ENCODE peak calls at places on chromosomes 7 and 10, in six cellular contexts. A, I, Y, L, C and T are unnamed samples.

GRCh38 chr10:86167101-86167761 is 199.4 kb downstream of the GRID1 start:
- DNase-seq in Y (no peak), I (no peak), L (no peak), C (no peak), A (no peak), T (no peak)

GRCh38 chr7:371779-372545 is 82.0 kb downstream of the FOXL3 start:
- DNase-seq in I (no peak), L (no peak), C (peak), Y (no peak), A (peak), T (no peak)

GRCh38 chr7:92765725-92766124 is 70.6 kb downstream of the CDK6 start:
- DNase-seq in A (no peak), Y (peak), L (peak), C (no peak), I (peak), T (no peak)

GRCh38 chr10:112601214-112602090 is 154.4 kb downstream of the VTI1A start:
- DNase-seq in C (no peak), A (no peak), L (no peak), I (no peak), Y (no peak), T (no peak)

GRCh38 chr10:30818854-30819253 is 189.3 kb upstream of the LYZL2 start:
- DNase-seq in Y (no peak), A (no peak), C (no peak), I (no peak), L (no peak), T (no peak)

GRCh38 chr7:122073635-122074034 is 70.4 kb downstream of the AASS start:
- DNase-seq in L (no peak), Y (no peak), I (no peak), A (no peak), C (no peak), T (no peak)

GRCh38 chr7:93092757-93093370 is 24.9 kb downstream of the SAMD9 start:
- DNase-seq in Y (no peak), L (peak), A (no peak), C (no peak), I (peak), T (no peak)

GRCh38 chr10:101672536-101672935 is 22.4 kb downstream of the FBXW4 start:
- DNase-seq in C (no peak), Y (no peak), I (no peak), A (no peak), L (no peak), T (no peak)

GRCh38 chr10:107814865-107815487 is 650.5 kb upstream of the SORCS1 start:
- DNase-seq in C (peak), A (peak), I (peak), L (peak), Y (no peak), T (peak)

GRCh38 chr10:13973742-13974141 is 357.0 kb downstream of the FRMD4A start:
- DNase-seq in L (peak), A (no peak), C (no peak), I (peak), Y (no peak), T (no peak)

GRCh38 chr7:129225206-129225930 is 538 bp downstream of the AHCYL2 start:
- DNase-seq in L (peak), A (peak), C (peak), Y (peak), I (peak), T (peak)

GRCh38 chr7:40907286-40907685 is 772.5 kb downstream of the SUGCT start:
- DNase-seq in Y (no peak), L (no peak), C (no peak), I (no peak), A (no peak), T (no peak)

GRCh38 chr10:97895915-97896314 is 46.3 kb downstream of the GOLGA7B start:
- DNase-seq in A (no peak), I (no peak), C (no peak), L (no peak), Y (no peak), T (no peak)

GRCh38 chr7:151246161-151247015 is 2.1 kb downstream of the SMARCD3 start:
- DNase-seq in Y (no peak), I (no peak), L (peak), C (peak), A (no peak), T (no peak)

GRCh38 chr10:100881552-100882250 is 31.1 kb upstream of the SLF2 start:
- DNase-seq in Y (peak), C (no peak), L (peak), A (no peak), I (no peak), T (no peak)

GRCh38 chr7:151518105-151518780 is 1.5 kb downstream of the RHEB start:
- DNase-seq in I (peak), Y (peak), L (peak), C (no peak), A (no peak), T (no peak)

GRCh38 chr10:14220026-14220425 is 110.7 kb downstream of the FRMD4A start:
- DNase-seq in A (no peak), I (peak), Y (no peak), L (peak), C (no peak), T (no peak)

GRCh38 chr10:132651511-132652029 is 114.0 kb downstream of the INPP5A start:
- DNase-seq in L (no peak), I (no peak), C (no peak), A (no peak), Y (no peak), T (no peak)

GRCh38 chr7:128025380-128025779 is 5.9 kb downstream of the LRRC4 start:
- DNase-seq in L (no peak), Y (peak), I (peak), C (no peak), A (no peak), T (no peak)

GRCh38 chr7:106021211-106022067 is 58.4 kb downstream of the CDHR3 start:
- DNase-seq in C (no peak), A (no peak), L (no peak), Y (peak), I (peak), T (no peak)

GRCh38 chr7:460374-461117 is 59.1 kb downstream of the PDGFA start:
- DNase-seq in I (peak), C (peak), Y (no peak), A (peak), L (peak), T (no peak)

GRCh38 chr7:77550586-77550985 is 13.5 kb downstream of the PTPN12 start:
- DNase-seq in Y (no peak), A (no peak), L (no peak), C (no peak), I (peak), T (no peak)

GRCh38 chr7:88169717-88170320 is 50.0 kb downstream of the SRI start:
- DNase-seq in I (peak), Y (no peak), L (peak), A (no peak), C (no peak), T (no peak)

GRCh38 chr7:111132833-111133232 is 41.9 kb downstream of the LRRN3 start:
- DNase-seq in L (peak), I (peak), C (no peak), A (no peak), Y (no peak), T (no peak)

GRCh38 chr7:143405671-143406352 is 2.8 kb downstream of the EPHA1 start:
- DNase-seq in A (peak), Y (no peak), I (no peak), C (peak), L (no peak), T (no peak)

GRCh38 chr7:143407296-143408246 is 1.1 kb downstream of the EPHA1 start:
- DNase-seq in Y (no peak), I (no peak), A (no peak), C (no peak), L (no peak), T (no peak)

GRCh38 chr7:143408247-143408685 is 390 bp downstream of the EPHA1 start:
- DNase-seq in Y (no peak), L (no peak), I (no peak), C (no peak), A (no peak), T (no peak)

GRCh38 chr7:143410523-143411004 is 1.9 kb upstream of the EPHA1 start:
- DNase-seq in C (no peak), Y (no peak), I (peak), A (peak), L (no peak), T (no peak)

DNA sequence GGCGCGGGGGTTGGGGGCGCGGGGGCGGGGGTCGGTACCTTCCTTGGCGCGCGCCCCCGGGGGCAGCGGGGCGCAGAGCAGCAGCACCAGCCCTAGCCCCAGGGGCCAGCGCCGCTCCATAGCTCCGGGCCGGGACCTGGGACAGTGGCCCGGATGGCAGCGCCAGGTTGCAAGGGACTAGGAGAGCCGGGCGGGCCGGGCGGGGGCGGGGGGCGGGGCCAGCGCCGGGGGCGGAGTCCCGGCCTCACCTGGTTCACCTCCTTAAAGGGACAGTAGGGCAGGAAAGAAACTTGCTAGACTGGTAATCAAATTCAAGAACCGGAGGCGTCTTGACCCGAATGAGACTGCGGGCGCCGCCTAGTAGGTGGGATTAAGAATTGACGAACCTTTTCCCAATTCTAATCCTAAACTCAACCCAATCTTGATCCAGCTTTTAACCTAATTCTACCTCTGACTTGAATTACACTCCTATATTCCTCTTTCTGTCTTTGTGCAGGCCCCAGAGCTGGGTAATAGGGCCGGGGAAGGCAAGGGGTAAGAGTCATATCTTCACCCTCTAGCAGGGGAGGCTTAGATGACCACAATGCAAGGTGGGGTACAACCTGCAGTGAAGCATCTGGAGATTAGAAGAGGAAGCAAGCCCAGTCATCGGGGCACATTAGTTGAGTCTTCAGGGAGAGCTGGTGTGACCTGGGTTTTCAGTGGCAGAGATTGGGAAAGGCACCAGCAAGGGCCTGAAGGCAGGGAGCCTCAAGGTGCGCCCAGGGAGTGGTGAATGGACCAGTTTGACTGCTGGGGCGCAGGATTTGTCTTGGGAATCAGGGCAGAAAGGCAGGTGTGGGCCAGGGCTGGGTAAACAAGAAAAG is at the start of gene EPHA1:
- DNase-seq in A (peak), L (no peak), C (peak), Y (peak), I (no peak), T (no peak)
- H3K23ac ChIP-seq in A (no peak), L (no peak), C (no peak), Y (no peak), I (no peak), T (peak)

GRCh38 chr10:27564880-27565279 is 60.8 kb downstream of the RAB18 start:
- DNase-seq in I (no peak), A (no peak), C (no peak), Y (no peak), L (no peak), T (no peak)
- H2AFZ ChIP-seq in I (no peak), A (no peak), C (no peak), Y (no peak), L (no peak), T (no peak)

DNA sequence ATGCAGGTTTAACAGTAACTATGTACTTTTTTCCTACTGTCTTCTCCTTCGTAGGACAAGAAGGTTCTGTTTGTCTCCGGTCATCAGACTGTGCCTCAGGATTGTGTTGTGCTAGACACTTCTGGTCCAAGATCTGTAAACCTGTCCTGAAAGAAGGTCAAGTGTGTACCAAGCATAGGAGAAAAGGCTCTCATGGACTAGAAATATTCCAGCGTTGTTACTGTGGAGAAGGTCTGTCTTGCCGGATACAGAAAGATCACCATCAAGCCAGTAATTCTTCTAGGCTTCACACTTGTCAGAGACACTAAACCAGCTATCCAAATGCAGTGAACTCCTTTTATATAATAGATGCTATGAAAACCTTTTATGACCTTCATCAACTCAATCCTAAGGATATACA is 2.4 kb downstream of the DKK1 start:
- DNase-seq in Y (no peak), I (no peak), L (no peak), A (no peak), C (no peak), T (no peak)
- H3K23ac ChIP-seq in Y (no peak), I (peak), L (no peak), A (no peak), C (no peak), T (no peak)

DNA sequence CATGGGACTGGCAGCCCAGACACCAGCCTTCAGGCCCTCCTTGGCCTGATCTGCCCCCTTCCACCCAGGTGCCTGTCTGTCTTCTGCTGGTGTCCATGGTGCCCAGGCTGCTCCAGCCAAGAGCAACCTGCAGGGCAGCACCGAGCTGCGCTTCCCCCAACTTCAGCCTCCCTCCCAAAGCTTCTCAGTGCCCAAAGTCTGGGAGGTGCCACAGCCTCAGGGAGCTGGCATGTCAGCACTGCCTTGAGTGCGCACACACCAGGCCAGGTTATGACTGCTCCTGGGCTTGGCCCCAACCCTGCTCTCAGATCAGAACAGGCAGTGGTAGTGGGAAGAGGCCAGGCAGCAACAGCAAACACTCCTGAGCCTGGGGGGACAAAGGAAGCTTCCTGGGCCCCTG is 304.6 kb upstream of the NRG3 start:
- DNase-seq in Y (no peak), C (no peak), A (no peak), I (no peak), L (no peak), T (no peak)
- H2AFZ ChIP-seq in Y (no peak), C (no peak), A (no peak), I (no peak), L (no peak), T (no peak)

GRCh38 chr10:69802424-69803161 is 887 bp downstream of the COL13A1 start:
- DNase-seq in C (peak), I (peak), L (peak), Y (no peak), A (peak), T (peak)

GRCh38 chr10:69801434-69802315 is at the start of gene COL13A1:
- DNase-seq in A (peak), I (peak), L (peak), Y (no peak), C (peak), T (peak)

GRCh38 chr10:69804775-69805174 is 3.1 kb downstream of the COL13A1 start:
- DNase-seq in C (no peak), L (no peak), I (no peak), Y (no peak), A (no peak), T (no peak)

GRCh38 chr10:69806266-69806665 is 4.6 kb downstream of the COL13A1 start:
- DNase-seq in I (no peak), L (no peak), C (no peak), Y (no peak), A (no peak), T (no peak)

DNA sequence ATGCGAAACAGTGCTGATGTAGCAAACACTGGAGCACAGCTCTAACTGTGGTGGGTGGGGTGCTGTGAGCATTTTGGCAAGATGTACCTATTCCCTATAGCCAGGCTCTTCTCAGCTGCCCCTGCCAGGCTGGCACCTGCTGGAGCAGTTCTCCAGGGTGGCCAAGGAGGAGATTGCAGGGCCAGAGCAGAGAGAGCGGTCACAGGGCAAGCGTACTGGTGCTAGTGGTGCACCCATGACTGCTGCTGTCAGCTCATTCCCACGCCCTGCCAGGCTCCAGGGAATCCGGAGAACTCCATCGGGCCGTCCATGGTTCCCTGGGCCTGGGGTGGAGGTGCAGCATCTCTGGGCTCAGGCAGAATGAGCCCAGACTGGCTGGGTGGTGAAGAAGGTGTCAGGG is 2.1 kb downstream of the COL13A1 start:
- DNase-seq in I (no peak), Y (no peak), C (no peak), L (no peak), A (no peak), T (no peak)
- H3K23ac ChIP-seq in I (peak), Y (no peak), C (no peak), L (no peak), A (no peak), T (no peak)

GRCh38 chr10:5813091-5813340 is 218 bp downstream of the GDI2 start:
- DNase-seq in I (no peak), Y (no peak), L (no peak), C (no peak), A (no peak), T (no peak)

GRCh38 chr10:5816170-5816569 is 2.9 kb upstream of the GDI2 start:
- DNase-seq in C (peak), L (no peak), I (no peak), A (no peak), Y (no peak), T (no peak)

GRCh38 chr10:5813341-5814109 is at the start of gene GDI2:
- DNase-seq in C (peak), I (peak), L (peak), A (peak), Y (peak), T (peak)

GRCh38 chr10:5812283-5813090 is 747 bp downstream of the GDI2 start:
- DNase-seq in A (no peak), Y (peak), I (no peak), C (peak), L (peak), T (peak)

DNA sequence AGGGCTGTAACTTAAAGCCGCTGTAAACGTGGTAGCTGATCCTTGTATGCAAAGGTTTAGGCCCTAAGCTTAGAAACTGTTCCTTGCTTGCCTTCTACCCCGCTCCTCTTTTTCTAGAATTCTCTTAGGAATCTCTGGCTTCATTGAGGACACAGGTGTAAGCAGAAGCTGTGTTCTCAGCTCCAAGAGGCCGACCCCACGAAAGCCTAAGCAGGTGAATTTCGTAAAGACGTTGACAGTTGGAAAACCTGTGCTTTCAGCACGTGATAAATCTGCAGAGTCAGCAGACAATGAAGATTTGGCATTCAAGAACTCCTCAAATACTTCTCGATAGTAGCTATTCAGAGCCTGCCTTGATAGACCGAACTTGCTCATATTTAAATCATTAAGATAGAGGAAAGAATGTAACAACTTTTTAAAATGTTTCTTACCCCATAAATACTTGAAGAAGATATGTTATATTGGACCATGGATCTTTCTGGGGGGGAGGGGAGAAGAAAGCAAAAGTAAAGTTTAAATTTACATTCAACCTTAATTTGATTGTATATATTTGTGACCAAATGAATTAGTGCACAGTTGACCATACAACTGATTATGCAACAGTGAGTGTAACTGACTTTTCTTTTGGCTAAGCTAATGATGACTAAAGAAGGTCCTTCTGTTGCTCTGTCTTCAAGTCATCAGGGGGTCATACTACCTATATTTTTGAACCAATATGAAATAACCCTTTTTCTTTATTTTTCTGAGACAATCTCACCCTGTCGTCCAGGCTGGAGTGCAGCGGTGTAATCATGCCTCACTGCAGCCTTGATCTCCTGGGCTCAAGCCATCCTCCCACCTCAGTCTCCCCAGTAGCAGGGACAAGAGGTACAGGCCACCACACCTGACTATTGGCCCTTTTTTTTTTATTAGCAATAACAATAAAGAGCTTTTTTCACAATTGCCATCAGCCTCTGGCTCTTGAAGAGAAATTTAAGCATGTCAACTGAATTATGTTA is 1.2 kb upstream of the GDI2 start:
- DNase-seq in Y (no peak), L (peak), C (no peak), I (peak), A (no peak), T (no peak)
- H2AFZ ChIP-seq in Y (peak), L (peak), C (no peak), I (peak), A (no peak), T (peak)